ENCODE peak calls at places on chromosomes 6 and 20, in nine cellular contexts. Z, L, K, I, P, V, H, S and W are unnamed samples. For H3K27me3, the result is how much of the 10 kb centered on the place peaks cover.

GRCh38 chr20:47355489-47356219 is 845 bp downstream of the ZMYND8 start:
- DNase-seq in Z (no peak), L (no peak), K (no peak), I (no peak), P (peak), V (no peak), H (peak), S (no peak), W (no peak)

GRCh38 chr20:57999465-58000111 is 228.9 kb downstream of the ANKRD60 start:
- DNase-seq in Z (no peak), L (no peak), K (no peak), I (no peak), P (no peak), V (no peak), H (no peak), S (no peak), W (peak)

GRCh38 chr6:118896339-118897136 is 2.6 kb downstream of the ASF1A start:
- DNase-seq in Z (no peak), L (no peak), K (no peak), I (no peak), P (peak), V (no peak), H (peak), S (peak), W (no peak)

GRCh38 chr20:59588236-59588855 is 16.0 kb upstream of the PHACTR3 start:
- DNase-seq in Z (peak), L (no peak), K (no peak), I (no peak), P (no peak), V (peak), H (no peak), S (no peak), W (no peak)

GRCh38 chr6:15871211-15871770 is 208.5 kb upstream of the DTNBP1 start:
- DNase-seq in Z (no peak), L (no peak), K (no peak), I (no peak), P (no peak), V (no peak), H (no peak), S (no peak), W (no peak)

GRCh38 chr6:37204014-37204751 is 34.2 kb downstream of the PIM1 start:
- DNase-seq in Z (peak), L (no peak), K (no peak), I (peak), P (peak), V (no peak), H (peak), S (peak), W (no peak)

GRCh38 chr6:6699741-6700367 is 111.3 kb downstream of the LY86 start:
- DNase-seq in Z (peak), L (peak), K (peak), I (peak), P (peak), V (peak), H (peak), S (peak), W (peak)

GRCh38 chr6:147479857-147480256 is 28.6 kb upstream of the SAMD5 start:
- DNase-seq in Z (no peak), L (no peak), K (no peak), I (no peak), P (no peak), V (no peak), H (no peak), S (no peak), W (no peak)

DNA sequence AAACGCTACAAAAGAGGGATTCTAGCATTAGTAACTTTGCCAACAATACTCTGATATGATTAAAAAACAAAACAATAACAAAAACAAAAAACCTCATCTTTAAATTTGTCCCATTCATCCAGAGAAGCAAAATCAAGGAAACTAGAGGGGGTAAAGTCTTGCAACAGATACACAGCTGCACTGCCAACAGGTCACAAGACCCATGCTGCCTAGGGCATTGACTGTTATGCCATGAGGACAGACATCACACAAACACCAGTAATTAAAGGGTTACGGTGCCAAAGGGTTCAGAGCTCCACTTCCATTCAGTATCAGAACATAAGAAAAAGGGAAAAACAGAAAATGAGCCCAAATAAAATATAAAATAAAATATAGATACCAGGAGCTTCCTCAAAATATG is 1.6 kb downstream of the TBC1D20 start:
- DNase-seq in Z (no peak), L (no peak), K (no peak), I (no peak), P (peak), V (no peak), H (peak), S (no peak), W (no peak)
- H3K4me3 ChIP-seq in Z (peak), L (peak), K (peak), I (peak), P (no peak), V (peak), H (peak), S (peak), W (no peak)

GRCh38 chr20:2799271-2799670 is 1.2 kb downstream of the CPXM1 start:
- DNase-seq in Z (no peak), L (no peak), K (no peak), I (no peak), P (no peak), V (no peak), H (no peak), S (no peak), W (no peak)

GRCh38 chr20:2799688-2800589 is 488 bp downstream of the CPXM1 start:
- DNase-seq in Z (no peak), L (no peak), K (no peak), I (no peak), P (peak), V (no peak), H (peak), S (no peak), W (peak)

GRCh38 chr20:2798814-2799213 is 1.6 kb downstream of the CPXM1 start:
- DNase-seq in Z (no peak), L (no peak), K (no peak), I (no peak), P (no peak), V (no peak), H (no peak), S (no peak), W (no peak)

GRCh38 chr20:2800590-2801458 is at the start of gene CPXM1:
- DNase-seq in Z (no peak), L (no peak), K (no peak), I (no peak), P (peak), V (no peak), H (no peak), S (peak), W (peak)

GRCh38 chr20:2801459-2801728 is 967 bp upstream of the CPXM1 start:
- DNase-seq in Z (no peak), L (no peak), K (no peak), I (no peak), P (no peak), V (no peak), H (no peak), S (no peak), W (no peak)
- H3K27me3 ChIP-seq in Z (half or more), L (under half), K (half or more), I (under half), P (half or more), V (under half), H (half or more), S (under half), W (under half)

GRCh38 chr6:144159231-144159630 is 8.9 kb downstream of the STX11 start:
- DNase-seq in Z (no peak), L (no peak), K (no peak), I (no peak), P (no peak), V (no peak), H (no peak), S (no peak), W (no peak)
- H3K27ac ChIP-seq in Z (peak), L (no peak), K (no peak), I (no peak), P (no peak), V (peak), H (no peak), S (no peak), W (no peak)

DNA sequence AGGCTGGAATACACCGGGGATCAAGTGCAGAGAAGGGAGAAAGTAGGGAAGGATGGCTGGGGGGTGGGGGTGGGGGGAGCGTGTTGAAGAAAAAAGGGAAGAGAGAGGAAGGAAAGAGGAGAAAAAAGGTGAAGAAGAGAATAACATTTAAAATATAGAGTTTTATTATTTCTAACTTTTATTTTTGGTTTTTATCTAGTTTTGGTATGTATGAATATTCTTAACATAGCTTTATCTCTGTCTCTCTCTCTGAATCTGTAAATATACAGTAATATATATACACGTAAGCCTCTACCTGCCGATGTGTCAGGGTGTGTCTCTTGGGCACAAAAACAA is 30.0 kb downstream of the HLA-F start:
- DNase-seq in Z (no peak), L (no peak), K (no peak), I (no peak), P (no peak), V (no peak), H (no peak), S (no peak), W (no peak)
- H3K4me3 ChIP-seq in Z (peak), L (peak), K (peak), I (peak), P (peak), V (peak), H (peak), S (peak), W (peak)

DNA sequence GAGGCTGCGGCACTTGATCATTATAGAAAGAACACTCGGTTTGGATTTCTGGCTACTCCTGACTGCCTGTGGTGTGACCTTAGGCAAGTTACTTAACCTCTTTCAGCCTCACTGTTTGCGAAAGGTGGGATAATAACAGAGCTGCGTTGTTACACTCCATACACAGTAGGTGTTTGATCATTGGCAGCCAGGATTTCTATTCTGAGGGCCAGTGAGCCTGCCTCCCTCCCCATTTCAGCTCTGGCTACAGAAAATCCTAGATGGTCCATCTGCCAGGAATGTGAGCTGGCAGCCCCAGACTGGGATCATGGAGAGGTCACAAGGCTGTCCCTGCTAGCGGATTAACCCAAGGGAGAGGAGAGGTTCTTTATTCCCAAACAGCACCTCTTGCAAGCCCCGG is 2.7 kb downstream of the KCNB1 start:
- DNase-seq in Z (no peak), L (no peak), K (no peak), I (no peak), P (no peak), V (no peak), H (no peak), S (no peak), W (no peak)
- H3K27me3 ChIP-seq in Z (half or more), L (under half), K (under half), I (under half), P (half or more), V (under half), H (under half), S (under half), W (under half)

GRCh38 chr6:129670634-129671033 is 39.3 kb downstream of the ARHGAP18 start:
- DNase-seq in Z (no peak), L (no peak), K (no peak), I (no peak), P (no peak), V (no peak), H (no peak), S (no peak), W (no peak)

GRCh38 chr6:129673758-129674157 is 36.2 kb downstream of the ARHGAP18 start:
- DNase-seq in Z (no peak), L (no peak), K (no peak), I (no peak), P (no peak), V (no peak), H (no peak), S (no peak), W (no peak)

GRCh38 chr6:129672345-129672691 is 37.7 kb downstream of the ARHGAP18 start:
- DNase-seq in Z (no peak), L (no peak), K (no peak), I (no peak), P (no peak), V (no peak), H (no peak), S (no peak), W (no peak)

GRCh38 chr6:129671442-129672344 is 38.3 kb downstream of the ARHGAP18 start:
- DNase-seq in Z (peak), L (no peak), K (no peak), I (no peak), P (no peak), V (no peak), H (no peak), S (peak), W (no peak)

DNA sequence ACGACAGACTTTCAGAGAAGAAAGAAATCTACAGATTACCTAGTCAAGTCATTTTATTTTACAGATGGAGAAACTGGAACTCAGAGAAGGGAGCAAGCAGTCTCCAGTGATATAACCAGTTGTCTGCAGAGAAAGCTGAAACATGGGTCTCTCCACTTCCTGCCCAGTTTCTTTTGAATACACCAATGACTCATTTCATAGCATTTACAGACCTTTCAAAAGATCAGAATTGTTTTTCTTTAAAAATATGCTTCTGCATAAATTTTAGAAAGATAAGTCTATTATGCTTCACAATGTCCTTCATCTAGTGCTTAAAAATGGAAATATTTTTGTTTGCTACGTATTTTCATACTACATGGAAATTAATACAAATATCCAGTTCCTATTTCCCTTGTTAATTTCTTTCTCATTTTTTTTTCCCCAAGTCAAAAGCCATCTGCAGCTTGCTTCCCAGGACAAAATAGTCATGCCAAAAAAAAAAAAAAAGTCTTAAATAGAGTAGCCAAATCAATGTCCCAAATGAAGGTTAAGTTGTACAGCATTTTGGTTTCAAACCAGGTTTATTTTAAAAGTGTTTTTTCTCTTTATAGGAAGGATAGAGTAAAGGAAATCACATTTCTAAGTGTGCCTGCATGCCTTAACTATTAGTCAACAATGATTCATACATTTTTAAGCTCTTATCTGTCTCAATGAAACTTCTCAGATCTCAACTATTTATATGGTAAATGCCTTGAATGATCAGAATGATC is 36.9 kb downstream of the ARHGAP18 start:
- DNase-seq in Z (no peak), L (no peak), K (peak), I (no peak), P (peak), V (no peak), H (peak), S (no peak), W (no peak)
- H3K27ac ChIP-seq in Z (peak), L (no peak), K (peak), I (peak), P (peak), V (peak), H (peak), S (no peak), W (no peak)

GRCh38 chr6:106099235-106099537 is 13.1 kb downstream of the PRDM1 start:
- DNase-seq in Z (no peak), L (no peak), K (no peak), I (no peak), P (peak), V (no peak), H (no peak), S (no peak), W (no peak)
- H3K4me3 ChIP-seq in Z (peak), L (peak), K (peak), I (peak), P (no peak), V (peak), H (peak), S (peak), W (no peak)

GRCh38 chr6:35214869-35215664 is 1.3 kb downstream of the SCUBE3 start:
- DNase-seq in Z (no peak), L (no peak), K (no peak), I (no peak), P (no peak), V (no peak), H (no peak), S (peak), W (no peak)
- H3K27me3 ChIP-seq in Z (half or more), L (under half), K (under half), I (under half), P (half or more), V (under half), H (under half), S (half or more), W (under half)

GRCh38 chr20:44896583-44896982 is 11.1 kb downstream of the YWHAB start:
- DNase-seq in Z (no peak), L (no peak), K (no peak), I (no peak), P (peak), V (no peak), H (no peak), S (no peak), W (no peak)
- H3K27ac ChIP-seq in Z (peak), L (peak), K (no peak), I (no peak), P (no peak), V (peak), H (no peak), S (no peak), W (peak)

GRCh38 chr6:22709804-22710203 is 140.4 kb downstream of the HDGFL1 start:
- DNase-seq in Z (no peak), L (no peak), K (no peak), I (no peak), P (peak), V (no peak), H (peak), S (no peak), W (no peak)

DNA sequence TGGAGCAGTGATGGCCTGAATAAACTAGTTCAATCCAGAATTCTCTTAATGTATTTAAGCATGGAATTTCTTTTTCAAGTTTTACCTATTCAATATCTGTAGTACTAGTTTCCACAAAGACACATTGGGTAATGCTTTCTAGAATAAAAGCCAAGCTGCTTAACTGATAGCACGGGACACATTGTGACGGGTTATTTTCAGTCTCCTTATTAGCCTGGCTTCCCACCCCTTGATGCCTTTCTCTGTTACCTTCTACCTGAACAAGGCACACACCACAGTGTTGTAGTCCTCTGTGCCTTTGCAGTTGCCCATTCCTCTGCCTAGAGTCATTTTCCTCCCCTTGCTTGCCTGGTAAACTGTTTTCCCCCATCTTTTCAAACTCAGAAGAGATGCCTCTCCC is 139.1 kb downstream of the HDGFL1 start:
- DNase-seq in Z (no peak), L (no peak), K (no peak), I (no peak), P (no peak), V (no peak), H (no peak), S (no peak), W (no peak)
- H3K4me3 ChIP-seq in Z (no peak), L (no peak), K (no peak), I (no peak), P (no peak), V (no peak), H (no peak), S (no peak), W (no peak)